ENCODE peak calls at places on chromosome 2, in five cellular contexts. V is breast epithelium; Y is RPMI7951; K is activated naive CD4-positive, alpha-beta T cell; D is nucleus accumbens. P is an unnamed sample.

GRCh38 chr2:160306985-160307384 is 106.9 kb upstream of the ITGB6 start:
- DNase-seq in K (no peak), D (no peak), Y (peak), V (no peak), P (no peak)

GRCh38 chr2:211982162-211982561 is 556.4 kb downstream of the ERBB4 start:
- DNase-seq in V (no peak), Y (no peak), D (no peak), K (no peak), P (no peak)

GRCh38 chr2:64595397-64596160 is 58.1 kb downstream of the SERTAD2 start:
- DNase-seq in Y (peak), D (no peak), K (no peak), V (no peak), P (no peak)

GRCh38 chr2:17518212-17519154 is at the start of gene RAD51AP2:
- DNase-seq in Y (peak), D (peak), V (peak), K (no peak), P (peak)

GRCh38 chr2:162989507-162989906 is 150.9 kb upstream of the KCNH7 start:
- DNase-seq in K (no peak), V (no peak), D (no peak), Y (no peak), P (no peak)

GRCh38 chr2:216181351-216181750 is 72.2 kb downstream of the XRCC5 start:
- DNase-seq in V (no peak), D (no peak), Y (peak), K (no peak), P (no peak)

GRCh38 chr2:237739101-237739500 is 59.5 kb upstream of the RBM44 start:
- DNase-seq in Y (no peak), D (no peak), K (no peak), V (no peak), P (no peak)

GRCh38 chr2:237213325-237214040 is 127.8 kb downstream of the COPS8 start:
- DNase-seq in Y (peak), K (no peak), D (no peak), V (no peak), P (no peak)

GRCh38 chr2:127106457-127106997 is 427 bp downstream of the BIN1 start:
- DNase-seq in K (no peak), D (no peak), Y (no peak), V (peak), P (peak)

GRCh38 chr2:41410011-41410410 is 637.8 kb upstream of the PKDCC start:
- DNase-seq in D (no peak), Y (no peak), K (no peak), V (no peak), P (no peak)

P was measured in omental fat pad.